ENCODE peak calls at places on chromosomes 4 and X, in four cellular contexts. N is activated CD8-positive, alpha-beta memory T cell treated with anti-CD3 and anti-CD28 coated beads for 4 hours; T is effector memory CD4-positive, alpha-beta T cell; M is GF-D8. P is an unnamed sample.

GRCh38 chrX:51860679-51861078 is 32.7 kb upstream of the MAGED1 start:
- DNase-seq in M (peak; percentile 1), T (no peak), N (no peak), P (no peak)

GRCh38 chrX:19094654-19095053 is 27.6 kb downstream of the ADGRG2 start:
- DNase-seq in M (no peak), N (no peak), T (no peak), P (no peak)

GRCh38 chrX:119990409-119990994 is 47.0 kb upstream of the NKAP start:
- DNase-seq in T (no peak), N (no peak), M (no peak), P (no peak)

GRCh38 chr4:106333186-106333585 is 16.8 kb downstream of the AIMP1 start:
- DNase-seq in T (no peak), N (no peak), M (no peak), P (no peak)

GRCh38 chr4:69467797-69468196 is 27.9 kb downstream of the UGT2B4 start:
- DNase-seq in M (no peak), T (no peak), N (no peak), P (no peak)

GRCh38 chr4:17013382-17014006 is 115.0 kb upstream of the LDB2 start:
- DNase-seq in N (no peak), M (no peak), T (no peak), P (no peak)

GRCh38 chr4:95439896-95440295 is 108.9 kb downstream of the UNC5C start:
- DNase-seq in T (no peak), N (no peak), M (no peak), P (no peak)

GRCh38 chr4:170682511-170682910 is 592.8 kb upstream of the AADAT start:
- DNase-seq in N (no peak), T (no peak), M (no peak), P (no peak)

GRCh38 chrX:151988706-151989299 is 14.3 kb upstream of the GABRE start:
- DNase-seq in N (no peak), T (no peak), M (no peak), P (no peak)

GRCh38 chr4:148808416-148808815 is 366.2 kb upstream of the NR3C2 start:
- DNase-seq in M (no peak), N (no peak), T (no peak), P (no peak)

GRCh38 chr4:119493419-119493818 is 135.2 kb downstream of the PDE5A start:
- DNase-seq in M (peak; percentile 5), N (no peak), T (no peak), P (no peak)

GRCh38 chr4:112170451-112170993 is 25.3 kb downstream of the FAM241A start:
- DNase-seq in M (no peak), T (no peak), N (no peak), P (no peak)

GRCh38 chr4:10831727-10832408 is 147.3 kb upstream of the CLNK start:
- DNase-seq in N (no peak), M (no peak), T (no peak), P (no peak)

GRCh38 chr4:26717332-26717731 is 133.4 kb downstream of the TBC1D19 start:
- DNase-seq in T (no peak), M (no peak), N (no peak), P (no peak)

GRCh38 chr4:16237715-16238114 is 11.4 kb upstream of the TAPT1 start:
- DNase-seq in T (no peak), N (no peak), M (peak; percentile 95), P (peak; percentile 85)

P was measured in SIG-M5.